ENCODE peak calls at places on chromosomes 11 and 22, in six cellular contexts. T is endothelial cell of umbilical vein; E is iPS DF 6.9; J is activated naive CD4-positive, alpha-beta T cell; L is A172; S is IMR-90. X is an unnamed sample.
A peak's percentile ranks its signal among the peaks of the same experiment; 100 is the strongest.

GRCh38 chr11:110429614-110430266 is at the start of gene FDX1:
- DNase-seq in T (peak; percentile 84), E (peak; percentile 50), J (peak; percentile 59), L (peak; percentile 31), S (peak; percentile 74), X (peak; percentile 77)

GRCh38 chr11:67267188-67268035 is 1.1 kb downstream of the GRK2 start:
- DNase-seq in T (no peak), E (no peak), J (no peak), L (no peak), S (no peak), X (no peak)

GRCh38 chr22:10741210-10741609 is 4786.8 kb upstream of the OR11H1 start:
- DNase-seq in T (no peak), E (no peak), J (no peak), L (no peak), S (no peak), X (no peak)

GRCh38 chr11:20762112-20762511 is 92.7 kb downstream of the NELL1 start:
- DNase-seq in T (no peak), E (no peak), J (no peak), L (no peak), S (no peak), X (peak; percentile 91)

GRCh38 chr11:34266987-34267386 is 90.8 kb downstream of the ABTB2 start:
- DNase-seq in T (no peak), E (no peak), J (no peak), L (no peak), S (no peak), X (no peak)

GRCh38 chr11:6572215-6572614 is 31.2 kb downstream of the RRP8 start:
- DNase-seq in T (no peak), E (no peak), J (no peak), L (peak; percentile 27), S (peak; percentile 84), X (no peak)

GRCh38 chr22:49961601-49962011 is 1.0 kb downstream of the PIM3 start:
- DNase-seq in T (peak; percentile 45), E (no peak), J (no peak), L (no peak), S (no peak), X (no peak)

GRCh38 chr22:44888491-44888941 is 121.3 kb downstream of the PHF21B start:
- DNase-seq in T (no peak), E (no peak), J (no peak), L (no peak), S (no peak), X (no peak)

GRCh38 chr11:119195680-119196079 is 10.4 kb downstream of the NHERF4 start:
- DNase-seq in T (peak; percentile 67), E (peak; percentile 80), J (no peak), L (no peak), S (peak; percentile 58), X (no peak)

GRCh38 chr11:106668147-106668546 is 350.1 kb downstream of the GUCY1A2 start:
- DNase-seq in T (no peak), E (no peak), J (no peak), L (peak; percentile 61), S (peak; percentile 71), X (no peak)

GRCh38 chr22:47694536-47694935 is 932.1 kb downstream of the TBC1D22A start:
- DNase-seq in T (no peak), E (no peak), J (no peak), L (no peak), S (no peak), X (no peak)

GRCh38 chr11:67163006-67163405 is 43.9 kb downstream of the KDM2A start:
- DNase-seq in T (no peak), E (no peak), J (no peak), L (no peak), S (no peak), X (no peak)

GRCh38 chr11:63227521-63228107 is 15.8 kb downstream of the SLC22A25 start:
- DNase-seq in T (no peak), E (no peak), J (no peak), L (no peak), S (no peak), X (no peak)

GRCh38 chr11:128903248-128904041 is 12.3 kb downstream of the KCNJ5 start:
- DNase-seq in T (no peak), E (no peak), J (no peak), L (peak; percentile 52), S (peak; percentile 59), X (no peak)

GRCh38 chr22:40819741-40820140 is 595 bp upstream of the SLC25A17 start:
- DNase-seq in T (no peak), E (no peak), J (no peak), L (peak; percentile 19), S (peak; percentile 42), X (no peak)

GRCh38 chr22:40635008-40635939 is 1.2 kb downstream of the MRTFA start:
- DNase-seq in T (peak; percentile 30), E (no peak), J (no peak), L (no peak), S (peak; percentile 60), X (no peak)

GRCh38 chr11:3231550-3231850 is 717 bp downstream of the MRGPRE start:
- DNase-seq in T (no peak), E (no peak), J (no peak), L (no peak), S (no peak), X (no peak)

GRCh38 chr11:34425863-34426262 is 12.9 kb upstream of the CAT start:
- DNase-seq in T (no peak), E (no peak), J (no peak), L (peak; percentile 40), S (no peak), X (no peak)

GRCh38 chr22:44023404-44024287 is 456 bp upstream of the PARVB start:
- DNase-seq in T (peak; percentile 51), E (no peak), J (no peak), L (no peak), S (peak; percentile 12), X (peak; percentile 17)

GRCh38 chr11:2665747-2666710 is 33.8 kb downstream of the KCNQ1OT1 start:
- DNase-seq in T (no peak), E (no peak), J (no peak), L (no peak), S (no peak), X (no peak)

GRCh38 chr11:84757711-84758110 is 869.4 kb downstream of the DLG2 start:
- DNase-seq in T (no peak), E (no peak), J (no peak), L (no peak), S (no peak), X (no peak)

GRCh38 chr22:50568626-50569025 is 5.9 kb upstream of the SYCE3 start:
- DNase-seq in T (no peak), E (no peak), J (no peak), L (no peak), S (no peak), X (no peak)

GRCh38 chr22:31313366-31314147 is 21.3 kb upstream of the PIK3IP1 start:
- DNase-seq in T (peak; percentile 88), E (peak; percentile 66), J (no peak), L (peak; percentile 44), S (peak; percentile 61), X (no peak)

GRCh38 chr22:30864441-30865420 is 103.8 kb downstream of the MORC2 start:
- DNase-seq in T (no peak), E (no peak), J (no peak), L (no peak), S (no peak), X (no peak)

GRCh38 chr11:9459573-9460321 is 1.1 kb upstream of the ZNF143 start:
- DNase-seq in T (peak; percentile 70), E (no peak), J (no peak), L (peak; percentile 51), S (peak; percentile 64), X (peak; percentile 56)

GRCh38 chr22:50695421-50696250 is 23.0 kb downstream of the SHANK3 start:
- DNase-seq in T (no peak), E (no peak), J (no peak), L (no peak), S (no peak), X (no peak)

GRCh38 chr11:115303304-115303703 is 200.9 kb downstream of the CADM1 start:
- DNase-seq in T (no peak), E (no peak), J (no peak), L (no peak), S (no peak), X (no peak)

GRCh38 chr22:48099251-48099650 is 1336.8 kb downstream of the TBC1D22A start:
- DNase-seq in T (no peak), E (no peak), J (no peak), L (no peak), S (no peak), X (no peak)

GRCh38 chr11:39037611-39038010 is 2421.8 kb downstream of the LRRC4C start:
- DNase-seq in T (no peak), E (no peak), J (no peak), L (no peak), S (no peak), X (no peak)

GRCh38 chr11:66115638-66116410 is 45.8 kb downstream of the PACS1 start:
- DNase-seq in T (peak; percentile 55), E (no peak), J (no peak), L (no peak), S (peak; percentile 20), X (no peak)

GRCh38 chr11:13434247-13435205 is 28.5 kb downstream of the BTBD10 start:
- DNase-seq in T (no peak), E (peak; percentile 18), J (no peak), L (no peak), S (peak; percentile 12), X (no peak)

GRCh38 chr11:66008095-66008467 is 3.7 kb upstream of the CST6 start:
- DNase-seq in T (no peak), E (no peak), J (no peak), L (no peak), S (no peak), X (no peak)